ENCODE peak calls at places on chromosomes 16 and 17, in four cellular contexts. I is NT2/D1, W is GM12878, G is HepG2. N is an unnamed sample.

GRCh38 chr16:59274141-59274540 is 540.0 kb upstream of the GOT2 start:
- DNase-seq in W (no peak), G (no peak), I (no peak), N (no peak)

GRCh38 chr16:55842369-55843104 is 9.6 kb upstream of the CES1 start:
- DNase-seq in G (peak), I (peak), W (no peak), N (no peak)

GRCh38 chr17:177155-177554 is 4.3 kb downstream of the DOC2B start:
- DNase-seq in G (no peak), W (no peak), I (no peak), N (no peak)

GRCh38 chr16:88130681-88131080 is 179.4 kb downstream of the BANP start:
- DNase-seq in W (no peak), I (no peak), G (no peak), N (no peak)

GRCh38 chr17:70355185-70355584 is 185.9 kb downstream of the KCNJ2 start:
- DNase-seq in G (no peak), W (no peak), I (no peak), N (no peak)

GRCh38 chr16:2973081-2973480 is 3.9 kb downstream of the PAQR4 start:
- DNase-seq in I (no peak), G (no peak), W (no peak), N (no peak)

GRCh38 chr16:31700530-31701388 is 172.8 kb upstream of the ZNF267 start:
- DNase-seq in G (peak), I (peak), W (peak), N (peak)

GRCh38 chr17:8209909-8210760 is at the start of gene AURKB:
- DNase-seq in I (no peak), W (peak), G (peak), N (peak)

GRCh38 chr17:17044846-17045561 is 2.7 kb downstream of the MPRIP start:
- DNase-seq in W (peak), I (no peak), G (no peak), N (no peak)

GRCh38 chr16:76059701-76060100 is 217.5 kb upstream of the CNTNAP4 start:
- DNase-seq in W (no peak), I (no peak), G (no peak), N (no peak)

GRCh38 chr17:71432378-71433315 is 688.2 kb upstream of the SOX9 start:
- DNase-seq in I (no peak), G (no peak), W (no peak), N (no peak)

GRCh38 chr16:28534542-28535373 is 4.0 kb downstream of the NUPR1 start:
- DNase-seq in G (no peak), W (no peak), I (no peak), N (no peak)

GRCh38 chr17:64773836-64774761 is 112.0 kb upstream of the SMURF2 start:
- DNase-seq in G (peak), I (peak), W (no peak), N (peak)

GRCh38 chr17:15498107-15498506 is 30.7 kb upstream of the CDRT4 start:
- DNase-seq in W (no peak), G (no peak), I (peak), N (no peak)

GRCh38 chr16:3020604-3021448 is 658 bp downstream of the TNFRSF12A start:
- DNase-seq in W (no peak), I (no peak), G (peak), N (peak)

GRCh38 chr17:36493956-36494355 is 7.5 kb downstream of the ZNHIT3 start:
- DNase-seq in I (no peak), W (no peak), G (no peak), N (no peak)

GRCh38 chr17:82956146-82956725 is 116.4 kb upstream of the ZNF750 start:
- DNase-seq in W (no peak), G (no peak), I (no peak), N (no peak)

GRCh38 chr17:69819316-69820087 is 255.5 kb upstream of the KCNJ16 start:
- DNase-seq in W (no peak), G (no peak), I (no peak), N (no peak)

GRCh38 chr16:63592852-63593251 is 1529.0 kb downstream of the CDH11 start:
- DNase-seq in I (no peak), G (no peak), W (no peak), N (no peak)

GRCh38 chr17:238071-238963 is 56.9 kb upstream of the DOC2B start:
- DNase-seq in W (no peak), I (no peak), G (no peak), N (peak)

GRCh38 chr17:38674749-38675615 is at the start of gene EPOP:
- DNase-seq in G (peak), W (no peak), I (no peak), N (peak)

GRCh38 chr17:45371414-45372324 is 54.8 kb upstream of the MAP3K14 start:
- DNase-seq in W (no peak), I (peak), G (peak), N (peak)
- TF ChIP-seq SUZ12 in W (no peak), I (no peak), G (no peak), N (no peak)

GRCh38 chr17:21241564-21241963 is 11.6 kb downstream of the NATD1 start:
- DNase-seq in I (no peak), W (no peak), G (no peak), N (no peak)

GRCh38 chr17:21243516-21244303 is 9.5 kb downstream of the NATD1 start:
- DNase-seq in G (no peak), W (no peak), I (no peak), N (no peak)

GRCh38 chr17:21240375-21241055 is 12.7 kb downstream of the NATD1 start:
- DNase-seq in W (no peak), I (no peak), G (no peak), N (no peak)

GRCh38 chr17:21242780-21243515 is 10.3 kb downstream of the NATD1 start:
- DNase-seq in W (no peak), G (no peak), I (no peak), N (no peak)

DNA sequence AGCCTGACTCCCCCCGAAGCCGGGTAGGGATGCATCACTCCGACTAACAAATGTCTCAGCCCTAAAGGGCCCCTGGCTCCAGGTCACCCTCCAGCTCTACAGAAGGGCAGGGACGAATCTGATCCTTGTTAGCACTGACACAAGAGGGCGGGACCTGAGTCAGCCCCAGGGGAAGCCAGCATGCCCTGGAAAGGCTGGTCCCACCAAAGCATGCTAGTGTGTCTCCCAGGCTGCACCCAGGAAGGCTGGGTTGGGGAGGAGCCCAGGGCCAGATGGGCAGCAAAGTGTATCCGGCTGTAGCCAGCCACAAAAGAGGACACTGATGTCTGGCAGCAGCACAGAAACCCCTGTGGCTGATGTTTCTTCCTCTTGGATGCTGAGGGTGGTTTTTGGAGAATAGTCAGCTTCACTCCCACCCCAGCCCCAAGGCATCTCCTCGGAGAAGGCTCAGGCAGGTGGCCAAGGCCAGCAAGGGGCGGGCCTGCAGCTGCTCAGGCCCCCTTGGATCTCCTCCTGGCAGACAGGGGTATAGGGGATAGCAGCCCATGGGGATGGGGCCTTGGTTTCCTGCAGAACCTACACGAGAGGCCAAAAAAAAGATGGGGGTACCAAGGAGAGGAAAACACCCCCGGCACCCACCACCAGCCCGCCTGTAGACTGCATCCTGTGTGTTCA is 11.0 kb downstream of the NATD1 start:
- DNase-seq in G (no peak), W (no peak), I (no peak), N (no peak)
- TF ChIP-seq ZNF274 in G (no peak), W (no peak), I (no peak), N (no peak)

DNA sequence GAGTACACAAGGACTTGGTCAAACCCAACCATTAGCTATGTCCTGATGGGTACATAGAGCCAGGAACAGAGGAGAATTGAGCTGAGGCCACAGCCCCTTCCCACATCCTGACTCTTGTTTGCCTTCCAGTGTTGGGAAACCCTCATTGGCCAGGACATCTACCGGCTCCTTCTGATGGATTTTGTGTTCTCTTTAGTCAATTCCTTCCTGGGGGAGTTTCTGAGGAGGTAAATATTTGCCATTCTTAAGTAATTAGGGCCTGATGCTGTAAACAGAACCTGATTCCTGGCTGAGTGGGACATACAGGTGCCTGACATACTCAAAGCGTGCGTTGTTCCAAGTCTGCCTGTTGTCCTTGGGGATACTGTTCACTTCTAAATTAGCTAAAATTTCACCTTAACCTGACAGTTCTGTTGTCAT is 42.6 kb downstream of the GDE1 start:
- DNase-seq in W (no peak), I (no peak), G (peak), N (no peak)
- TF ChIP-seq SUZ12 in W (no peak), I (no peak), G (no peak), N (no peak)

GRCh38 chr16:52515068-52515671 is 31.8 kb downstream of the TOX3 start:
- DNase-seq in W (no peak), I (no peak), G (no peak), N (no peak)

GRCh38 chr16:52521570-52521969 is 25.4 kb downstream of the TOX3 start:
- DNase-seq in G (no peak), W (no peak), I (no peak), N (no peak)

GRCh38 chr16:52518884-52519283 is 28.1 kb downstream of the TOX3 start:
- DNase-seq in I (no peak), G (no peak), W (no peak), N (no peak)
- TF ChIP-seq ZNF274 in I (no peak), G (no peak), W (no peak), N (no peak)

DNA sequence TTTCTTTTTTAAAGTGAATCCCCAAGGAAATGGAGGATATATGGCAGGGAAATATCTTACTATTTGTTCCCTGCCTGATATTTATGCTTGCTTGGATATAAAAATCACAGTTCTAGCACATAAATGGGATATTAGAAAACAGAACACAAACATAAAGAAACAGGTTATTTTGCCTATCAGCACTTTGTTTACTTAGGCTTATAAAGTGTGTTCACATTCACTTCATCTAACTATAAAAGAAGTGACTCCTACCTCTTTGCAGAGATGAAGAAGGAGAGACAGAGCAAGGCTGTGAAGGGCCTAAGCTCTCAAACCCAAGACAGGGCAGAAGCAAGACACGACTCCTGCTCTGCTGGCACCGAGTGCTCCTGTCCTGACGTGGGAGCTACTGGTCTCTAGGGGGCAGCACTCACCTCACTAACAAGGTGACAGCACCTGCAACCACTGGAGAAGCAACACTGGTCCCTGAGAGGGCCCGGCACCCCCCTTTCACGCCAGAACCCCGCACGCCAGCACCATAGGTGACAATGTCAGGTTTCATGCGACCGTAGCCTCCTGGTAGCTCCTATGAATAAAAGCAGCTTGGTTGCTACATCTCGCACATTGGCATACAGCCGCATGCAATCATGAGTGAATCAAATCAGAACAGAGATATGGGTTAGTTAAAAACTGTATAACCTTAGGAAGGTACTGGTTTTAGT is 32.0 kb downstream of the MBTPS1 start:
- DNase-seq in W (peak), I (peak), G (peak), N (peak)
- TF ChIP-seq SUZ12 in W (no peak), I (no peak), G (no peak), N (no peak)

N was measured in H1.